ENCODE peak calls at places on chromosomes 7 and 10, in five cellular contexts. M is right lobe of liver, F is adrenal gland, P is gastrocnemius medialis, I is Panc1. Y is an unnamed sample.
A peak's percentile ranks its signal among the peaks of the same experiment; 100 is the strongest.

GRCh38 chr10:120161116-120161515 is 268.6 kb downstream of the SEC23IP start:
- DNase-seq in M (no peak), F (peak; percentile 21), P (no peak), I (no peak), Y (no peak)

GRCh38 chr7:68246189-68246633 is 1249.6 kb downstream of the TYW1 start:
- DNase-seq in M (no peak), F (no peak), P (no peak), I (no peak), Y (no peak)

GRCh38 chr7:1532456-1533254 is 2.2 kb downstream of the MAFK start:
- DNase-seq in M (peak; percentile 86), F (peak; percentile 91), P (peak; percentile 81), I (peak; percentile 95), Y (peak; percentile 89)

GRCh38 chr7:41969713-41970112 is 266.8 kb upstream of the INHBA start:
- DNase-seq in M (no peak), F (no peak), P (no peak), I (no peak), Y (no peak)

GRCh38 chr7:129635300-129636029 is 23.9 kb downstream of the NRF1 start:
- DNase-seq in M (peak; percentile 51), F (peak; percentile 71), P (peak; percentile 46), I (no peak), Y (no peak)

GRCh38 chr7:44581426-44581906 is 565 bp downstream of the TMED4 start:
- DNase-seq in M (peak; percentile 45), F (peak; percentile 40), P (peak; percentile 38), I (no peak), Y (no peak)

GRCh38 chr7:55066479-55066878 is 47.7 kb downstream of the EGFR start:
- DNase-seq in M (no peak), F (no peak), P (peak; percentile 55), I (no peak), Y (no peak)

GRCh38 chr10:85916192-85916747 is 450.3 kb downstream of the GRID1 start:
- DNase-seq in M (no peak), F (no peak), P (peak; percentile 27), I (no peak), Y (no peak)

GRCh38 chr7:40584667-40585433 is 450.0 kb downstream of the SUGCT start:
- DNase-seq in M (no peak), F (no peak), P (no peak), I (no peak), Y (no peak)

GRCh38 chr7:104983620-104984539 is 30.1 kb upstream of the KMT2E start:
- DNase-seq in M (peak; percentile 92), F (peak; percentile 92), P (peak; percentile 88), I (peak; percentile 85), Y (peak; percentile 84)

GRCh38 chr7:76356823-76357222 is 2.0 kb downstream of the YWHAG start:
- DNase-seq in M (no peak), F (peak; percentile 27), P (peak; percentile 8), I (no peak), Y (no peak)

GRCh38 chr7:103343758-103344452 is 662 bp downstream of the DNAJC2 start:
- DNase-seq in M (no peak), F (peak; percentile 54), P (peak; percentile 16), I (no peak), Y (no peak)

GRCh38 chr7:149727053-149727452 is 46.3 kb downstream of the ZNF467 start:
- DNase-seq in M (no peak), F (no peak), P (no peak), I (no peak), Y (no peak)

GRCh38 chr10:84540022-84540616 is 211.7 kb downstream of the CCSER2 start:
- DNase-seq in M (no peak), F (no peak), P (no peak), I (no peak), Y (no peak)

GRCh38 chr10:72879245-72879644 is 14.3 kb upstream of the OIT3 start:
- DNase-seq in M (no peak), F (no peak), P (no peak), I (no peak), Y (no peak)

GRCh38 chr10:112182808-112183328 is 697 bp downstream of the GPAM start:
- DNase-seq in M (no peak), F (no peak), P (no peak), I (no peak), Y (no peak)

GRCh38 chr7:158724658-158725505 is 20.3 kb upstream of the NCAPG2 start:
- DNase-seq in M (no peak), F (no peak), P (no peak), I (no peak), Y (no peak)

GRCh38 chr10:123402656-123403055 is 248.5 kb downstream of the BUB3 start:
- DNase-seq in M (no peak), F (no peak), P (no peak), I (no peak), Y (no peak)

GRCh38 chr10:61016630-61017029 is 72.6 kb upstream of the RHOBTB1 start:
- DNase-seq in M (no peak), F (no peak), P (no peak), I (no peak), Y (no peak)

GRCh38 chr7:93165447-93165846 is 17.3 kb upstream of the SAMD9L start:
- DNase-seq in M (no peak), F (no peak), P (no peak), I (no peak), Y (no peak)

GRCh38 chr7:48170506-48170905 is 752 bp upstream of the ABCA13 start:
- DNase-seq in M (no peak), F (no peak), P (no peak), I (no peak), Y (no peak)

GRCh38 chr10:24340429-24340828 is 131.5 kb downstream of the KIAA1217 start:
- DNase-seq in M (no peak), F (no peak), P (no peak), I (no peak), Y (no peak)

GRCh38 chr10:22315455-22316285 is 518 bp upstream of the COMMD3 start:
- DNase-seq in M (no peak), F (no peak), P (no peak), I (no peak), Y (no peak)

GRCh38 chr7:46459942-46460341 is 538.9 kb upstream of the IGFBP3 start:
- DNase-seq in M (no peak), F (no peak), P (no peak), I (no peak), Y (no peak)

GRCh38 chr7:1377111-1377909 is 82.0 kb downstream of the MICALL2 start:
- DNase-seq in M (no peak), F (no peak), P (no peak), I (peak; percentile 17), Y (no peak)

GRCh38 chr10:50990568-50991495 is 83.5 kb upstream of the PRKG1 start:
- DNase-seq in M (no peak), F (peak; percentile 32), P (peak; percentile 82), I (no peak), Y (no peak)

GRCh38 chr7:101891124-101891523 is 73.7 kb downstream of the CUX1 start:
- DNase-seq in M (no peak), F (no peak), P (no peak), I (no peak), Y (no peak)

GRCh38 chr7:13050703-13051102 is 363.3 kb downstream of the ARL4A start:
- DNase-seq in M (no peak), F (no peak), P (no peak), I (no peak), Y (no peak)

GRCh38 chr7:2242541-2243482 is 786 bp downstream of the NUDT1 start:
- DNase-seq in M (no peak), F (no peak), P (no peak), I (no peak), Y (no peak)

GRCh38 chr7:1961776-1962276 is 270.9 kb downstream of the MAD1L1 start:
- DNase-seq in M (no peak), F (no peak), P (no peak), I (no peak), Y (no peak)

GRCh38 chr7:113045379-113045778 is 41.2 kb downstream of the GPR85 start:
- DNase-seq in M (no peak), F (no peak), P (no peak), I (no peak), Y (no peak)

DNA sequence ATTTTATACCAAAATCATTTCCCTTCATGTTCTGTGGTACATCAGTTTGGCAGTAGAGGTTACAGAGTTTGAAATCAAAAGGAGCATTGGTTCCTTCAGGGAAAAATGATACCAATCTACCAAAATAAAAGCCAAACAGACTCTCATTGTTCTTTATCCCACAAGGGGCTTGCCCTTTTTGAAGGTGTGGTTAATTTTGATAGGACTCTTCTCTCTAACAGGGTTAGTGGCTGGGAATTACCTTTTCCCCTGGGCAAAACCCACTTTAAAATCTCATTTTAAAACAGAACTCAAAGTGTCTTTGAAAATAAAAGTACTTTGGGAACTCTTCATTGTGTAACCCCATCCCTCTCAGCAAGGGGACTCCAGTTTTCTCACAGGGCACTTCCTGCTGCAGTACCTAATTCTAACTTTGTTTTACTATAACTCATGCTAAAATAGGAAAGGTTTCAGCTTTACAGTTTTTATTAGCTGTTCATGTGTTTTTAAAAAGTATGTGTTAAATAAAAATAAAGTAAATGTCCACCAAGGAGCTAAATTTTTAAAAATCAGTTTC is 30.6 kb downstream of the SMNDC1 start:
- DNase-seq in M (no peak), F (no peak), P (no peak), I (no peak), Y (no peak)
- H3K27ac ChIP-seq in M (no peak overlapping the region), F (no peak overlapping the region), P (peak overlapping the region; percentile 42), I (no peak overlapping the region), Y (no peak overlapping the region)

GRCh38 chr10:48604408-48605263 is at the start of gene ARHGAP22:
- DNase-seq in M (peak; percentile 48), F (peak; percentile 27), P (peak; percentile 34), I (no peak), Y (no peak)

GRCh38 chr10:48605264-48605615 is 367 bp upstream of the ARHGAP22 start:
- DNase-seq in M (no peak), F (no peak), P (no peak), I (no peak), Y (no peak)

GRCh38 chr10:48604039-48604407 is 850 bp downstream of the ARHGAP22 start:
- DNase-seq in M (no peak), F (no peak), P (no peak), I (no peak), Y (no peak)

GRCh38 chr10:48602401-48603135 is 2.3 kb downstream of the ARHGAP22 start:
- DNase-seq in M (no peak), F (no peak), P (no peak), I (no peak), Y (no peak)

DNA sequence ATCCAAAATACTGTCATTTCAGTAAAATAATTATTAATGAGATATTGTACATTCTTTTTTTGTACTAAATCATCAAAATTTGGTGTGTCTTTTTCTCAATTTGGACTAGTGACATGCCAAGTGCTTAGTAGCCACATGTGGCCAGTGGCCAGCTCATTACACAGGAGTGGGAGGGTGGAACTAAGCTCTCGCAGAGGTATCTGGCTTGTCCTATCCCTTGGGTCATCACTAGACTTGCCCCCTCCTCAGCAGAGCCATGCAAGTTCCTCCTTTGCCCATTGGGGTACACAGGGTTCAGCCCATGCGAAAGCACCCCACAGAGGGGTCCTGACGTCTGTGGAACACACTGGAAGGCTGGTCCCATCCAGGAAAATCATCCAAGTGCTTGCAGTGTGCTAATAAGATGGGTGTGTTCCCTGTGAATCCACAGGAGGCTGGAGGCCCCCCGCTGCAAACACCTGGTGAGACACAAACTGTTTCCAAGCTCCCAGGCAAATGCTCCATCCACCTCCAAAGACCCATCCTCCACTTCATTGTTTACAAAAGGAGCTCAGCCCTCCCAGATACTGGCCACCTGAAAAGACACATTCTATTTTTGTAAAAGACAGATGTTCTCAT is 1.3 kb downstream of the ARHGAP22 start:
- DNase-seq in M (no peak), F (no peak), P (no peak), I (no peak), Y (no peak)
- H3K4me3 ChIP-seq in M (no peak overlapping the region), F (no peak overlapping the region), P (peak overlapping the region; percentile 49), I (no peak overlapping the region), Y (no peak overlapping the region)

GRCh38 chr7:78434281-78434680 is 635.7 kb downstream of the PHTF2 start:
- DNase-seq in M (no peak), F (no peak), P (no peak), I (no peak), Y (no peak)
- TF ChIP-seq CTCF in M (peak; percentile 12), F (no peak), P (no peak), I (peak; percentile 26), Y (no peak)

GRCh38 chr10:71435571-71436267 is 39.0 kb downstream of the CDH23 start:
- DNase-seq in M (no peak), F (no peak), P (no peak), I (no peak), Y (peak; percentile 24)
- H3K27ac ChIP-seq in M (no peak overlapping the region), F (no peak overlapping the region), P (no peak overlapping the region), I (no peak overlapping the region), Y (no peak overlapping the region)